ENCODE peak calls at places on chromosomes 1 and 21, in six cellular contexts. X is HS-5; C is stimulated activated effector memory CD8-positive, alpha-beta T cell treated with anti-CD3 and anti-CD28 coated beads, Interleukin-12 subunit alpha, Interleukin-12 subunit beta, amount 100 ng/mL, for 72 hours; K is right atrium auricular region; G is NCI-H1694 treated with DMSO at 0.1 percent for 48 hours; W is pancreas. H is an unnamed sample.
A peak's percentile ranks its signal among the peaks of the same experiment; 100 is the strongest.

GRCh38 chr1:44030606-44031050 is 634 bp downstream of the SLC6A9 start:
- DNase-seq in K (no peak), X (no peak), C (no peak), W (no peak), G (no peak), H (peak; percentile 51)

GRCh38 chr1:232650433-232650832 is 20.5 kb upstream of the SIPA1L2 start:
- DNase-seq in G (no peak), C (no peak), X (no peak), W (no peak), K (no peak), H (no peak)

GRCh38 chr21:44886113-44887075 is 12.9 kb upstream of the PTTG1IP start:
- DNase-seq in W (no peak), X (no peak), K (no peak), G (no peak), C (no peak), H (no peak)

GRCh38 chr1:101846820-101847219 is 149.9 kb downstream of the OLFM3 start:
- DNase-seq in K (no peak), G (no peak), X (no peak), C (no peak), W (no peak), H (no peak)

GRCh38 chr1:56098956-56099355 is 480.4 kb downstream of the PLPP3 start:
- DNase-seq in W (no peak), X (peak; percentile 81), K (no peak), G (no peak), C (no peak), H (no peak)

GRCh38 chr21:25733859-25734653 is 648 bp downstream of the ATP5PF start:
- DNase-seq in X (no peak), W (no peak), C (no peak), K (no peak), G (peak; percentile 27), H (peak; percentile 20)

GRCh38 chr1:15997637-15998280 is 6.3 kb upstream of the SRARP start:
- DNase-seq in W (no peak), C (no peak), K (no peak), G (no peak), X (no peak), H (no peak)

GRCh38 chr1:235051521-235051920 is 77.1 kb downstream of the TOMM20 start:
- DNase-seq in X (no peak), G (no peak), C (no peak), W (peak; percentile 42), K (no peak), H (no peak)

GRCh38 chr1:145689922-145690321 is 17.2 kb downstream of the PDZK1 start:
- DNase-seq in G (no peak), K (no peak), X (no peak), W (no peak), C (no peak), H (no peak)

GRCh38 chr1:182189535-182190066 is 128.1 kb upstream of the ZNF648 start:
- DNase-seq in X (no peak), K (no peak), C (no peak), G (no peak), W (no peak), H (no peak)

GRCh38 chr1:12140676-12141532 is 25.9 kb upstream of the TNFRSF1B start:
- DNase-seq in K (no peak), C (no peak), X (no peak), G (no peak), W (no peak), H (no peak)

GRCh38 chr1:116334015-116334547 is 39.0 kb upstream of the ATP1A1 start:
- DNase-seq in K (no peak), W (peak; percentile 37), G (no peak), X (no peak), C (no peak), H (peak; percentile 5)

GRCh38 chr1:89942825-89943658 is 51.9 kb upstream of the ZNF326 start:
- DNase-seq in G (no peak), K (no peak), X (peak; percentile 41), C (no peak), W (no peak), H (no peak)

GRCh38 chr1:22751124-22751531 is 40.5 kb downstream of the EPHB2 start:
- DNase-seq in X (no peak), G (no peak), K (no peak), C (no peak), W (peak; percentile 34), H (peak; percentile 95)

GRCh38 chr1:64315402-64315801 is 112.0 kb downstream of the UBE2U start:
- DNase-seq in G (no peak), X (no peak), K (no peak), C (no peak), W (no peak), H (no peak)

GRCh38 chr1:22283596-22283995 is 140.7 kb upstream of the WNT4 start:
- DNase-seq in X (no peak), W (no peak), C (no peak), G (no peak), K (no peak), H (no peak)

GRCh38 chr21:45974073-45975016 is 7.2 kb upstream of the COL6A1 start:
- DNase-seq in X (no peak), W (peak; percentile 33), K (peak; percentile 83), G (no peak), C (no peak), H (no peak)

GRCh38 chr1:59125154-59125553 is 171.7 kb upstream of the FGGY start:
- DNase-seq in C (no peak), K (no peak), G (no peak), X (no peak), W (no peak), H (no peak)

GRCh38 chr1:205633421-205633976 is 1.7 kb upstream of the ELK4 start:
- DNase-seq in C (no peak), X (no peak), W (no peak), G (no peak), K (no peak), H (no peak)

GRCh38 chr1:227924168-227924837 is 23.4 kb downstream of the WNT9A start:
- DNase-seq in X (no peak), K (no peak), W (no peak), C (no peak), G (no peak), H (no peak)

GRCh38 chr1:243739335-243740003 is 110.6 kb downstream of the AKT3 start:
- DNase-seq in G (no peak), W (no peak), X (no peak), K (no peak), C (no peak), H (no peak)

GRCh38 chr1:223670458-223671159 is 5.1 kb upstream of the CAPN8 start:
- DNase-seq in W (peak; percentile 56), C (no peak), X (peak; percentile 36), K (no peak), G (peak; percentile 28), H (no peak)

GRCh38 chr1:200873116-200873670 is 412 bp downstream of the GPR25 start:
- DNase-seq in C (peak; percentile 34), K (peak; percentile 34), W (no peak), G (no peak), X (no peak), H (no peak)